ENCODE peak calls at places on chromosomes 6 and 20, in ten cellular contexts. One of them, this sample, is unnamed.

GRCh38 chr6:83086751-83087150 is 19.3 kb downstream of the DOP1A start:
- DNase-seq in stimulated activated CD4-positive, alpha-beta T cell treated with anti-CD3 and anti-CD28 coated beads, Interleukin-12 subunit alpha, Interleukin-12 subunit beta, amount 100 ng/mL, for 4 hours: no peak
- DNase-seq in posterior vena cava: no peak
- DNase-seq in anterior cingulate cortex: no peak
- DNase-seq in PC-9: no peak
- DNase-seq in CD8-positive, alpha-beta T cell: no peak
- DNase-seq in prostate gland: no peak
- DNase-seq in A673: no peak
- DNase-seq in H54: no peak
- DNase-seq in LHCN-M2: no peak
- DNase-seq in this sample: no peak

GRCh38 chr20:36541227-36542018 is at the start of gene MYL9:
- DNase-seq in stimulated activated CD4-positive, alpha-beta T cell treated with anti-CD3 and anti-CD28 coated beads, Interleukin-12 subunit alpha, Interleukin-12 subunit beta, amount 100 ng/mL, for 4 hours: peak; percentile 7
- DNase-seq in posterior vena cava: peak; percentile 97
- DNase-seq in anterior cingulate cortex: no peak
- DNase-seq in PC-9: no peak
- DNase-seq in CD8-positive, alpha-beta T cell: no peak
- DNase-seq in prostate gland: peak; percentile 86
- DNase-seq in A673: no peak
- DNase-seq in H54: peak; percentile 54
- DNase-seq in LHCN-M2: peak; percentile 52
- DNase-seq in this sample: no peak

GRCh38 chr6:152232494-152233151 is 404.5 kb downstream of the SYNE1 start:
- DNase-seq in stimulated activated CD4-positive, alpha-beta T cell treated with anti-CD3 and anti-CD28 coated beads, Interleukin-12 subunit alpha, Interleukin-12 subunit beta, amount 100 ng/mL, for 4 hours: no peak
- DNase-seq in posterior vena cava: no peak
- DNase-seq in anterior cingulate cortex: no peak
- DNase-seq in PC-9: no peak
- DNase-seq in CD8-positive, alpha-beta T cell: no peak
- DNase-seq in prostate gland: no peak
- DNase-seq in A673: peak; percentile 49
- DNase-seq in H54: no peak
- DNase-seq in LHCN-M2: peak; percentile 25
- DNase-seq in this sample: no peak

GRCh38 chr6:52253494-52253893 is 9.2 kb upstream of the IL17F start:
- DNase-seq in stimulated activated CD4-positive, alpha-beta T cell treated with anti-CD3 and anti-CD28 coated beads, Interleukin-12 subunit alpha, Interleukin-12 subunit beta, amount 100 ng/mL, for 4 hours: peak; percentile 20
- DNase-seq in posterior vena cava: no peak
- DNase-seq in anterior cingulate cortex: no peak
- DNase-seq in PC-9: no peak
- DNase-seq in CD8-positive, alpha-beta T cell: no peak
- DNase-seq in prostate gland: no peak
- DNase-seq in A673: peak; percentile 41
- DNase-seq in H54: no peak
- DNase-seq in LHCN-M2: no peak
- DNase-seq in this sample: no peak

GRCh38 chr6:41372526-41373366 is 37.3 kb downstream of the NCR2 start:
- DNase-seq in stimulated activated CD4-positive, alpha-beta T cell treated with anti-CD3 and anti-CD28 coated beads, Interleukin-12 subunit alpha, Interleukin-12 subunit beta, amount 100 ng/mL, for 4 hours: no peak
- DNase-seq in posterior vena cava: no peak
- DNase-seq in anterior cingulate cortex: no peak
- DNase-seq in PC-9: no peak
- DNase-seq in CD8-positive, alpha-beta T cell: no peak
- DNase-seq in prostate gland: no peak
- DNase-seq in A673: no peak
- DNase-seq in H54: no peak
- DNase-seq in LHCN-M2: no peak
- DNase-seq in this sample: no peak

GRCh38 chr6:31575335-31575901 is at the start of gene TNF:
- DNase-seq in stimulated activated CD4-positive, alpha-beta T cell treated with anti-CD3 and anti-CD28 coated beads, Interleukin-12 subunit alpha, Interleukin-12 subunit beta, amount 100 ng/mL, for 4 hours: peak; percentile 80
- DNase-seq in posterior vena cava: peak; percentile 85
- DNase-seq in anterior cingulate cortex: no peak
- DNase-seq in PC-9: no peak
- DNase-seq in CD8-positive, alpha-beta T cell: peak; percentile 61
- DNase-seq in prostate gland: no peak
- DNase-seq in A673: peak; percentile 44
- DNase-seq in H54: no peak
- DNase-seq in LHCN-M2: no peak
- DNase-seq in this sample: peak; percentile 83

GRCh38 chr6:131199568-131200272 is 64.5 kb downstream of the AKAP7 start:
- DNase-seq in stimulated activated CD4-positive, alpha-beta T cell treated with anti-CD3 and anti-CD28 coated beads, Interleukin-12 subunit alpha, Interleukin-12 subunit beta, amount 100 ng/mL, for 4 hours: peak; percentile 35
- DNase-seq in posterior vena cava: no peak
- DNase-seq in anterior cingulate cortex: no peak
- DNase-seq in PC-9: no peak
- DNase-seq in CD8-positive, alpha-beta T cell: peak; percentile 87
- DNase-seq in prostate gland: no peak
- DNase-seq in A673: peak; percentile 90
- DNase-seq in H54: peak; percentile 3
- DNase-seq in LHCN-M2: peak; percentile 41
- DNase-seq in this sample: peak; percentile 49

GRCh38 chr6:43248107-43248506 is 4.8 kb downstream of the TTBK1 start:
- DNase-seq in stimulated activated CD4-positive, alpha-beta T cell treated with anti-CD3 and anti-CD28 coated beads, Interleukin-12 subunit alpha, Interleukin-12 subunit beta, amount 100 ng/mL, for 4 hours: no peak
- DNase-seq in posterior vena cava: no peak
- DNase-seq in anterior cingulate cortex: no peak
- DNase-seq in PC-9: no peak
- DNase-seq in CD8-positive, alpha-beta T cell: no peak
- DNase-seq in prostate gland: no peak
- DNase-seq in A673: no peak
- DNase-seq in H54: no peak
- DNase-seq in LHCN-M2: no peak
- DNase-seq in this sample: no peak

GRCh38 chr6:28807682-28808280 is 116.0 kb downstream of the TRIM27 start:
- DNase-seq in stimulated activated CD4-positive, alpha-beta T cell treated with anti-CD3 and anti-CD28 coated beads, Interleukin-12 subunit alpha, Interleukin-12 subunit beta, amount 100 ng/mL, for 4 hours: peak; percentile 20
- DNase-seq in posterior vena cava: no peak
- DNase-seq in anterior cingulate cortex: no peak
- DNase-seq in PC-9: peak; percentile 54
- DNase-seq in CD8-positive, alpha-beta T cell: no peak
- DNase-seq in prostate gland: no peak
- DNase-seq in A673: peak; percentile 88
- DNase-seq in H54: no peak
- DNase-seq in LHCN-M2: peak; percentile 72
- DNase-seq in this sample: no peak

GRCh38 chr6:166562726-166563125 is 23.8 kb downstream of the RAMACL start:
- DNase-seq in stimulated activated CD4-positive, alpha-beta T cell treated with anti-CD3 and anti-CD28 coated beads, Interleukin-12 subunit alpha, Interleukin-12 subunit beta, amount 100 ng/mL, for 4 hours: no peak
- DNase-seq in posterior vena cava: peak; percentile 59
- DNase-seq in anterior cingulate cortex: no peak
- DNase-seq in PC-9: no peak
- DNase-seq in CD8-positive, alpha-beta T cell: no peak
- DNase-seq in prostate gland: no peak
- DNase-seq in A673: no peak
- DNase-seq in H54: no peak
- DNase-seq in LHCN-M2: no peak
- DNase-seq in this sample: no peak